ENCODE peak calls at places on chromosome 19, in seven cellular contexts. G is PC-3, V is ACHN, N is NCI-H510A treated with DMSO at 0.1 percent for 48 hours, E is HFF-Myc, T is NCI-H460, Y is NCI-H2029 treated with DMSO at 0.1 percent for 48 hours. B is an unnamed sample.

GRCh38 chr19:58059003-58059671 is at the start of gene ZNF135:
- DNase-seq in G (no peak), V (no peak), N (peak), E (no peak), T (peak), Y (peak), B (no peak)

GRCh38 chr19:46787331-46788100 is 878 bp downstream of the SLC1A5 start:
- DNase-seq in G (peak), V (peak), N (peak), E (no peak), T (no peak), Y (no peak), B (peak)

GRCh38 chr19:31372245-31372781 is 23.1 kb upstream of the TSHZ3 start:
- DNase-seq in G (no peak), V (no peak), N (no peak), E (no peak), T (no peak), Y (no peak), B (no peak)

GRCh38 chr19:58356971-58357797 is 3.9 kb upstream of the A1BG start:
- DNase-seq in G (no peak), V (no peak), N (no peak), E (no peak), T (no peak), Y (no peak), B (no peak)

GRCh38 chr19:16516381-16516780 is 20.2 kb downstream of the C19orf44 start:
- DNase-seq in G (no peak), V (no peak), N (no peak), E (no peak), T (no peak), Y (no peak), B (no peak)

GRCh38 chr19:40465025-40465780 is at the start of gene BLVRB:
- DNase-seq in G (peak), V (peak), N (peak), E (no peak), T (no peak), Y (no peak), B (peak)

GRCh38 chr19:18368504-18369222 is 17.3 kb upstream of the GDF15 start:
- DNase-seq in G (no peak), V (no peak), N (no peak), E (no peak), T (no peak), Y (no peak), B (no peak)

GRCh38 chr19:17576758-17577532 is 21.5 kb downstream of the COLGALT1 start:
- DNase-seq in G (no peak), V (peak), N (no peak), E (no peak), T (peak), Y (no peak), B (no peak)

GRCh38 chr19:18999896-19000620 is 33.3 kb downstream of the SUGP2 start:
- DNase-seq in G (no peak), V (no peak), N (no peak), E (no peak), T (no peak), Y (no peak), B (peak)

GRCh38 chr19:51000981-51001380 is 423 bp downstream of the KLK8 start:
- DNase-seq in G (no peak), V (no peak), N (no peak), E (no peak), T (no peak), Y (no peak), B (no peak)

B was measured in RKO.